ENCODE peak calls at places on chromosomes 16 and 17, in eight cellular contexts. L is PC-9; V is endothelial cell of umbilical vein; X is stomach; B is naive thymus-derived CD4-positive, alpha-beta T cell; I is ovary; Q is Panc1; C is body of pancreas. E is an unnamed sample.
A peak's percentile ranks its signal among the peaks of the same experiment; 100 is the strongest.

GRCh38 chr17:63476857-63477470 is at the start of gene ACE:
- DNase-seq in L (no peak), V (peak; percentile 43), X (peak; percentile 37), B (peak; percentile 19), I (no peak), Q (no peak), C (peak; percentile 51), E (no peak)

GRCh38 chr16:70703835-70704381 is 18.1 kb upstream of the MTSS2 start:
- DNase-seq in L (no peak), V (no peak), X (no peak), B (no peak), I (no peak), Q (no peak), C (no peak), E (no peak)

GRCh38 chr17:62871291-62871690 is 63.2 kb upstream of the MARCHF10 start:
- DNase-seq in L (no peak), V (no peak), X (no peak), B (no peak), I (no peak), Q (no peak), C (no peak), E (no peak)

GRCh38 chr16:77439106-77439505 is 4.3 kb upstream of the ADAMTS18 start:
- DNase-seq in L (no peak), V (no peak), X (no peak), B (no peak), I (no peak), Q (no peak), C (no peak), E (no peak)

GRCh38 chr16:81707411-81708321 is 71.4 kb upstream of the PLCG2 start:
- DNase-seq in L (no peak), V (peak; percentile 59), X (peak; percentile 70), B (no peak), I (peak; percentile 64), Q (no peak), C (peak; percentile 81), E (no peak)

GRCh38 chr17:76371656-76372628 is 12.5 kb upstream of the SPHK1 start:
- DNase-seq in L (no peak), V (peak; percentile 95), X (no peak), B (no peak), I (no peak), Q (no peak), C (no peak), E (peak; percentile 100)

GRCh38 chr17:31499771-31500554 is 108.5 kb downstream of the RAB11FIP4 start:
- DNase-seq in L (peak; percentile 88), V (no peak), X (peak; percentile 70), B (no peak), I (peak; percentile 60), Q (no peak), C (peak; percentile 71), E (no peak)

GRCh38 chr17:13888043-13888442 is 181.3 kb upstream of the COX10 start:
- DNase-seq in L (no peak), V (no peak), X (peak; percentile 36), B (no peak), I (peak; percentile 28), Q (no peak), C (no peak), E (no peak)

GRCh38 chr17:58492238-58493121 is 4.3 kb upstream of the HSF5 start:
- DNase-seq in L (peak; percentile 43), V (no peak), X (no peak), B (no peak), I (no peak), Q (no peak), C (no peak), E (peak; percentile 41)

GRCh38 chr16:81907681-81908080 is 103.6 kb downstream of the SDR42E1 start:
- DNase-seq in L (no peak), V (no peak), X (no peak), B (no peak), I (no peak), Q (no peak), C (no peak), E (no peak)

GRCh38 chr17:10598620-10599019 is 49.2 kb upstream of the MYH2 start:
- DNase-seq in L (no peak), V (no peak), X (no peak), B (no peak), I (no peak), Q (no peak), C (no peak), E (no peak)

GRCh38 chr16:87558682-87559081 is 43.6 kb upstream of the JPH3 start:
- DNase-seq in L (no peak), V (no peak), X (no peak), B (no peak), I (no peak), Q (no peak), C (no peak), E (no peak)

DNA sequence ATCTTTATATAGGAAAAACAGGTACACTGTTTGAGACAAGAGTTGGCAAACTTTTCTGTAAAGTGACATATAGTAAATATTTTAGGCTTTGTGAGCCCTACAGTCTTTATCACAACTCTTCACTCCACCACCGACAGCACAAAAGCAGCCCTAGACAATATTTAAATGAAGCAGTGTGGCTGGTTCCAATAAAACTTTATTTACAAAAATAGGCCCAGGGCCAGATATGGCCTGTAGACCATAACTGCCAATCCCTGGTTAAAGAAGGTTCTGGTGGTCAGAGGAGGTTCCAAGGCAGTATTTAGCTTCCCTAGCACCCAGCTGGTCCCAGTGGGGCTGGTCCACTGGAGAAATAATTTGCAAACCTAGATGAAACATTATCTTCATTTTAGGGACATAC is 3.6 kb downstream of the FAM117A start:
- DNase-seq in L (no peak), V (no peak), X (no peak), B (no peak), I (no peak), Q (no peak), C (no peak), E (no peak)
- H3K4me1 ChIP-seq in L (peaks cover 4% of the 10 kb centered on the region), V (peaks cover 14% of the 10 kb centered on the region), X (peaks cover 49% of the 10 kb centered on the region), B (peaks cover 54% of the 10 kb centered on the region), I (peaks cover 11% of the 10 kb centered on the region), Q (peaks cover 11% of the 10 kb centered on the region), C (peaks cover 30% of the 10 kb centered on the region), E (peaks cover 4% of the 10 kb centered on the region)

DNA sequence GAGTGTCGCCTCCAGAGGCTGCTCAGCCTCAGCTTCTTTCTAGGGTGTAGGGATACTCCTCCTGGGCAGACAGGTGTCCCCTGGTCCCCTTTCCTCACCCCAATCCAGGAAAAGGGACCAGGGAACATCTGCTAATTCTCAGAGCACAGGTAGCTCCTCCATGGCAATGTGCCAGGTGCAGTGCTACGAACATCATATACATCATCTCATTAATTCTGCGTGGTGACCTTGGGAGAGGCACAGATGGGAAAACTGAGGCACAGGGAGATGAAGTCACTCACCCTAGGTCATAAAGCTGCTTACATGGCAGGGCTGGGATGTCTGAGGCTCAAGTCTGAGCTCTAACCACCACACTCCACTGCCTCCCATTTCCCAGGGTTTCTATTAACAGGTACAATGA is 11.7 kb downstream of the HDAC5 start:
- DNase-seq in L (no peak), V (no peak), X (no peak), B (no peak), I (peak; percentile 64), Q (no peak), C (no peak), E (no peak)
- H3K4me1 ChIP-seq in L (peaks cover 47% of the 10 kb centered on the region), V (peaks cover 14% of the 10 kb centered on the region), X (peaks cover 96% of the 10 kb centered on the region), B (peaks cover 4% of the 10 kb centered on the region), I (peaks cover 49% of the 10 kb centered on the region), Q (peaks cover 28% of the 10 kb centered on the region), C (peaks cover 59% of the 10 kb centered on the region), E (no peaks in the 10 kb centered on the region)

DNA sequence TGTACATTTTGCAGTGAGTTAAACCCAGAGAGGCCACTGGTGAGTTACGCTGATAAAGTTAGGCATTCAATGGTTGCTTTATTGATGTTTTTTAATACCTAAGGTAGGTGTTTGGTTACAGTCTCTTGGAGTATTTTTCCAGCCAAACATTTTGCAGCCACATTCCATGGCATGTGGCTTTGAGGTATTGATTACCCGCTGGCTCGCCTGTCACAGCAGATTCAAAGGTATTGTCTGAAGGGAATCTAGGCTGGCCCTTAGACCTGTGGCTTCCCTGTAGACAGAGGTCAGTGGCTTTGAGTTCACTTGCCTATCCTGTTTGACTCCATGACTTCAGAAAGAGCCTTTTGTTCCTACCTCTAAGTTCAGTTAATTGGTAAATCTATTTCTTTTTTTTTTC is 16.3 kb downstream of the FAM20A start:
- DNase-seq in L (no peak), V (no peak), X (no peak), B (no peak), I (no peak), Q (no peak), C (no peak), E (no peak)
- H3K4me1 ChIP-seq in L (no peaks in the 10 kb centered on the region), V (no peaks in the 10 kb centered on the region), X (peaks cover 5% of the 10 kb centered on the region), B (no peaks in the 10 kb centered on the region), I (peaks cover 4% of the 10 kb centered on the region), Q (no peaks in the 10 kb centered on the region), C (peaks cover 5% of the 10 kb centered on the region), E (peaks cover 4% of the 10 kb centered on the region)

GRCh38 chr17:57423541-57423940 is 167.2 kb downstream of the MSI2 start:
- DNase-seq in L (no peak), V (no peak), X (no peak), B (no peak), I (no peak), Q (no peak), C (no peak), E (no peak)

GRCh38 chr17:57419940-57420522 is 163.7 kb downstream of the MSI2 start:
- DNase-seq in L (no peak), V (no peak), X (no peak), B (no peak), I (no peak), Q (no peak), C (no peak), E (no peak)

GRCh38 chr17:57422574-57423164 is 166.3 kb downstream of the MSI2 start:
- DNase-seq in L (no peak), V (no peak), X (no peak), B (no peak), I (no peak), Q (peak; percentile 45), C (no peak), E (peak; percentile 58)

GRCh38 chr17:57420674-57421392 is 164.5 kb downstream of the MSI2 start:
- DNase-seq in L (no peak), V (no peak), X (peak; percentile 36), B (no peak), I (no peak), Q (no peak), C (peak; percentile 41), E (no peak)

GRCh38 chr17:57421393-57421717 is 165.0 kb downstream of the MSI2 start:
- DNase-seq in L (no peak), V (no peak), X (no peak), B (no peak), I (no peak), Q (no peak), C (no peak), E (no peak)
- H3K4me1 ChIP-seq in L (peaks cover 8% of the 10 kb centered on the region), V (peaks cover 23% of the 10 kb centered on the region), X (peaks cover 28% of the 10 kb centered on the region), B (no peaks in the 10 kb centered on the region), I (peaks cover 4% of the 10 kb centered on the region), Q (no peaks in the 10 kb centered on the region), C (no peaks in the 10 kb centered on the region), E (no peaks in the 10 kb centered on the region)

E was measured in foreskin keratinocyte.